ENCODE peak calls at places on chromosome 5, in seven cellular contexts. One of them, this sample, is unnamed.

GRCh38 chr5:116209166-116209565 is 124.3 kb downstream of the COMMD10 start:
- DNase-seq in NCI-H460: no peak
- DNase-seq in H7: no peak
- DNase-seq in A673: no peak
- DNase-seq in GM04504: no peak
- DNase-seq in neural crest cell: no peak
- DNase-seq in suprapubic skin: no peak
- DNase-seq in this sample: no peak

GRCh38 chr5:157214399-157214798 is 33.8 kb downstream of the ITK start:
- DNase-seq in NCI-H460: no peak
- DNase-seq in H7: no peak
- DNase-seq in A673: no peak
- DNase-seq in GM04504: no peak
- DNase-seq in neural crest cell: no peak
- DNase-seq in suprapubic skin: no peak
- DNase-seq in this sample: no peak

GRCh38 chr5:132773601-132774355 is 3.3 kb downstream of the SEPTIN8 start:
- DNase-seq in NCI-H460: no peak
- DNase-seq in H7: peak
- DNase-seq in A673: no peak
- DNase-seq in GM04504: no peak
- DNase-seq in neural crest cell: no peak
- DNase-seq in suprapubic skin: no peak
- DNase-seq in this sample: no peak

GRCh38 chr5:1201327-1202025 is at the start of gene SLC6A19:
- DNase-seq in NCI-H460: no peak
- DNase-seq in H7: peak
- DNase-seq in A673: no peak
- DNase-seq in GM04504: no peak
- DNase-seq in neural crest cell: no peak
- DNase-seq in suprapubic skin: no peak
- DNase-seq in this sample: no peak

GRCh38 chr5:109767184-109767995 is 77.7 kb downstream of the MAN2A1 start:
- DNase-seq in NCI-H460: no peak
- DNase-seq in H7: no peak
- DNase-seq in A673: no peak
- DNase-seq in GM04504: no peak
- DNase-seq in neural crest cell: no peak
- DNase-seq in suprapubic skin: no peak
- DNase-seq in this sample: no peak

GRCh38 chr5:2049876-2050275 is 167.2 kb upstream of the IRX4 start:
- DNase-seq in NCI-H460: no peak
- DNase-seq in H7: no peak
- DNase-seq in A673: no peak
- DNase-seq in GM04504: no peak
- DNase-seq in neural crest cell: no peak
- DNase-seq in suprapubic skin: no peak
- DNase-seq in this sample: no peak

GRCh38 chr5:72383280-72384205 is 63.4 kb downstream of the PTCD2 start:
- DNase-seq in NCI-H460: no peak
- DNase-seq in H7: no peak
- DNase-seq in A673: no peak
- DNase-seq in GM04504: no peak
- DNase-seq in neural crest cell: no peak
- DNase-seq in suprapubic skin: no peak
- DNase-seq in this sample: peak

GRCh38 chr5:108168915-108169314 is 213.0 kb downstream of the FBXL17 start:
- DNase-seq in NCI-H460: no peak
- DNase-seq in H7: no peak
- DNase-seq in A673: peak
- DNase-seq in GM04504: no peak
- DNase-seq in neural crest cell: no peak
- DNase-seq in suprapubic skin: no peak
- DNase-seq in this sample: no peak

GRCh38 chr5:124706729-124707361 is 39.6 kb downstream of the ZNF608 start:
- DNase-seq in NCI-H460: no peak
- DNase-seq in H7: no peak
- DNase-seq in A673: peak
- DNase-seq in GM04504: peak
- DNase-seq in neural crest cell: no peak
- DNase-seq in suprapubic skin: no peak
- DNase-seq in this sample: no peak

GRCh38 chr5:109743770-109744212 is 54.1 kb downstream of the MAN2A1 start:
- DNase-seq in NCI-H460: peak
- DNase-seq in H7: no peak
- DNase-seq in A673: peak
- DNase-seq in GM04504: peak
- DNase-seq in neural crest cell: no peak
- DNase-seq in suprapubic skin: no peak
- DNase-seq in this sample: peak

GRCh38 chr5:128825826-128826225 is 139.5 kb upstream of the SLC27A6 start:
- DNase-seq in NCI-H460: no peak
- DNase-seq in H7: no peak
- DNase-seq in A673: no peak
- DNase-seq in GM04504: no peak
- DNase-seq in neural crest cell: no peak
- DNase-seq in suprapubic skin: no peak
- DNase-seq in this sample: no peak

GRCh38 chr5:132190161-132190817 is 37.4 kb downstream of the P4HA2 start:
- DNase-seq in NCI-H460: peak
- DNase-seq in H7: peak
- DNase-seq in A673: peak
- DNase-seq in GM04504: peak
- DNase-seq in neural crest cell: no peak
- DNase-seq in suprapubic skin: no peak
- DNase-seq in this sample: peak

GRCh38 chr5:1010181-1010510 is 1.5 kb downstream of the NKD2 start:
- DNase-seq in NCI-H460: no peak
- DNase-seq in H7: peak
- DNase-seq in A673: no peak
- DNase-seq in GM04504: no peak
- DNase-seq in neural crest cell: no peak
- DNase-seq in suprapubic skin: peak
- DNase-seq in this sample: no peak

GRCh38 chr5:32828492-32828891 is 117.4 kb downstream of the NPR3 start:
- DNase-seq in NCI-H460: no peak
- DNase-seq in H7: no peak
- DNase-seq in A673: no peak
- DNase-seq in GM04504: no peak
- DNase-seq in neural crest cell: no peak
- DNase-seq in suprapubic skin: no peak
- DNase-seq in this sample: peak

GRCh38 chr5:76689321-76690026 is 26.5 kb upstream of the F2R start:
- DNase-seq in NCI-H460: no peak
- DNase-seq in H7: no peak
- DNase-seq in A673: peak
- DNase-seq in GM04504: peak
- DNase-seq in neural crest cell: no peak
- DNase-seq in suprapubic skin: no peak
- DNase-seq in this sample: peak

GRCh38 chr5:89703799-89704198 is 705.8 kb downstream of the CETN3 start:
- DNase-seq in NCI-H460: no peak
- DNase-seq in H7: peak
- DNase-seq in A673: peak
- DNase-seq in GM04504: no peak
- DNase-seq in neural crest cell: no peak
- DNase-seq in suprapubic skin: no peak
- DNase-seq in this sample: no peak

GRCh38 chr5:129996896-129997295 is 92.6 kb downstream of the CHSY3 start:
- DNase-seq in NCI-H460: no peak
- DNase-seq in H7: no peak
- DNase-seq in A673: no peak
- DNase-seq in GM04504: peak
- DNase-seq in neural crest cell: no peak
- DNase-seq in suprapubic skin: no peak
- DNase-seq in this sample: peak

GRCh38 chr5:41636605-41637004 is 126.2 kb upstream of the PLCXD3 start:
- DNase-seq in NCI-H460: peak
- DNase-seq in H7: peak
- DNase-seq in A673: peak
- DNase-seq in GM04504: no peak
- DNase-seq in neural crest cell: peak
- DNase-seq in suprapubic skin: no peak
- DNase-seq in this sample: no peak

GRCh38 chr5:98906756-98907355 is 22.0 kb downstream of the CHD1 start:
- DNase-seq in NCI-H460: no peak
- DNase-seq in H7: no peak
- DNase-seq in A673: no peak
- DNase-seq in GM04504: no peak
- DNase-seq in neural crest cell: no peak
- DNase-seq in suprapubic skin: no peak
- DNase-seq in this sample: peak

GRCh38 chr5:10297646-10298204 is 10.0 kb downstream of the CMBL start:
- DNase-seq in NCI-H460: no peak
- DNase-seq in H7: no peak
- DNase-seq in A673: no peak
- DNase-seq in GM04504: no peak
- DNase-seq in neural crest cell: no peak
- DNase-seq in suprapubic skin: peak
- DNase-seq in this sample: no peak

GRCh38 chr5:124605516-124605915 is 140.9 kb downstream of the ZNF608 start:
- DNase-seq in NCI-H460: no peak
- DNase-seq in H7: no peak
- DNase-seq in A673: no peak
- DNase-seq in GM04504: no peak
- DNase-seq in neural crest cell: no peak
- DNase-seq in suprapubic skin: no peak
- DNase-seq in this sample: peak

GRCh38 chr5:117881426-117882230 is 1106.7 kb downstream of the DTWD2 start:
- DNase-seq in NCI-H460: no peak
- DNase-seq in H7: no peak
- DNase-seq in A673: no peak
- DNase-seq in GM04504: no peak
- DNase-seq in neural crest cell: no peak
- DNase-seq in suprapubic skin: no peak
- DNase-seq in this sample: no peak

GRCh38 chr5:171825046-171825445 is 39.4 kb downstream of the SMIM23 start:
- DNase-seq in NCI-H460: no peak
- DNase-seq in H7: no peak
- DNase-seq in A673: no peak
- DNase-seq in GM04504: no peak
- DNase-seq in neural crest cell: no peak
- DNase-seq in suprapubic skin: no peak
- DNase-seq in this sample: peak

This sample was measured in foreskin keratinocyte.